ENCODE peak calls at places on chromosomes 7 and 10, in four cellular contexts. O, D, K and S are unnamed samples.

GRCh38 chr10:116472874-116473273 is 45.2 kb downstream of the PNLIPRP3 start:
- DNase-seq in O (no peak), D (no peak), K (no peak), S (no peak)

GRCh38 chr10:17512341-17513001 is 58.1 kb upstream of the ST8SIA6 start:
- DNase-seq in O (no peak), D (peak; percentile 82), K (no peak), S (no peak)

GRCh38 chr7:129066290-129067131 is 11.6 kb upstream of the TNPO3 start:
- DNase-seq in O (peak; percentile 38), D (peak; percentile 47), K (no peak), S (no peak)

GRCh38 chr7:85030893-85031292 is 156.0 kb downstream of the SEMA3D start:
- DNase-seq in O (no peak), D (peak; percentile 31), K (no peak), S (no peak)

GRCh38 chr7:108000875-108001758 is 1.8 kb downstream of the LAMB1 start:
- DNase-seq in O (peak; percentile 79), D (no peak), K (peak; percentile 13), S (peak; percentile 83)

GRCh38 chr10:61135276-61135721 is 191.3 kb upstream of the RHOBTB1 start:
- DNase-seq in O (peak; percentile 12), D (no peak), K (no peak), S (no peak)

GRCh38 chr7:12119638-12120303 is 91.3 kb upstream of the TMEM106B start:
- DNase-seq in O (peak; percentile 12), D (no peak), K (no peak), S (no peak)

GRCh38 chr7:95396136-95397032 is at the start of gene PON3:
- DNase-seq in O (peak; percentile 66), D (no peak), K (no peak), S (peak; percentile 63)

GRCh38 chr10:57992321-57993077 is 275.2 kb downstream of the IPMK start:
- DNase-seq in O (peak; percentile 11), D (no peak), K (no peak), S (no peak)

GRCh38 chr10:66307826-66308225 is 618.0 kb upstream of the LRRTM3 start:
- DNase-seq in O (no peak), D (no peak), K (no peak), S (no peak)

GRCh38 chr10:114616516-114616915 is 41.6 kb downstream of the ABLIM1 start:
- DNase-seq in O (no peak), D (no peak), K (no peak), S (no peak)

GRCh38 chr7:108132551-108133265 is 2.5 kb upstream of the LAMB4 start:
- DNase-seq in O (no peak), D (no peak), K (no peak), S (no peak)

GRCh38 chr10:89702121-89702480 is 711 bp downstream of the KIF20B start:
- DNase-seq in O (no peak), D (no peak), K (no peak), S (no peak)

GRCh38 chr10:129531195-129531968 is 64.3 kb downstream of the MGMT start:
- DNase-seq in O (no peak), D (no peak), K (no peak), S (no peak)

GRCh38 chr10:133276435-133277201 is at the start of gene ADAM8:
- DNase-seq in O (peak; percentile 87), D (no peak), K (peak; percentile 60), S (peak; percentile 41)

GRCh38 chr10:67017218-67017617 is 91.4 kb downstream of the LRRTM3 start:
- DNase-seq in O (no peak), D (no peak), K (no peak), S (no peak)

GRCh38 chr7:100053201-100053600 is 3.6 kb downstream of the ZSCAN21 start:
- DNase-seq in O (no peak), D (peak; percentile 39), K (no peak), S (peak; percentile 6)

GRCh38 chr10:124708922-124709520 is 35.2 kb downstream of the FAM53B start:
- DNase-seq in O (no peak), D (no peak), K (no peak), S (no peak)

GRCh38 chr7:134016223-134016941 is 110.8 kb upstream of the LRGUK start:
- DNase-seq in O (peak; percentile 53), D (no peak), K (peak; percentile 14), S (peak; percentile 54)

GRCh38 chr10:110529596-110530011 is 31.9 kb downstream of the DUSP5 start:
- DNase-seq in O (peak; percentile 48), D (no peak), K (no peak), S (no peak)

GRCh38 chr10:80323298-80323697 is 33.3 kb downstream of the DYDC1 start:
- DNase-seq in O (no peak), D (no peak), K (no peak), S (no peak)

GRCh38 chr10:22135591-22135990 is 82.2 kb downstream of the EBLN1 start:
- DNase-seq in O (no peak), D (no peak), K (no peak), S (no peak)

GRCh38 chr7:129083525-129083924 is 28.6 kb upstream of the TNPO3 start:
- DNase-seq in O (no peak), D (no peak), K (no peak), S (no peak)

GRCh38 chr10:102658802-102659201 is 14.5 kb downstream of the TRIM8 start:
- DNase-seq in O (no peak), D (no peak), K (no peak), S (no peak)

GRCh38 chr7:64625114-64626082 is 40.5 kb upstream of the ZNF107 start:
- DNase-seq in O (no peak), D (no peak), K (no peak), S (no peak)

GRCh38 chr10:116168329-116168728 is 104.7 kb downstream of the GFRA1 start:
- DNase-seq in O (no peak), D (no peak), K (no peak), S (no peak)

GRCh38 chr10:3169271-3169670 is 3.3 kb downstream of the PITRM1 start:
- DNase-seq in O (no peak), D (no peak), K (no peak), S (no peak)

GRCh38 chr7:150966002-150966401 is 12.1 kb downstream of the KCNH2 start:
- DNase-seq in O (peak; percentile 60), D (no peak), K (no peak), S (peak; percentile 57)

GRCh38 chr7:24601600-24601999 is 28.3 kb downstream of the PALS2 start:
- DNase-seq in O (no peak), D (no peak), K (no peak), S (no peak)

GRCh38 chr10:52170776-52171175 is 143.3 kb upstream of the DKK1 start:
- DNase-seq in O (no peak), D (no peak), K (no peak), S (no peak)

GRCh38 chr7:16129431-16130126 is 291.8 kb downstream of the CRPPA start:
- DNase-seq in O (no peak), D (peak; percentile 80), K (no peak), S (no peak)

GRCh38 chr7:35697414-35698175 is 2.7 kb upstream of the HERPUD2 start:
- DNase-seq in O (no peak), D (no peak), K (no peak), S (no peak)

GRCh38 chr7:1142051-1142635 is 17.9 kb downstream of the ZFAND2A start:
- DNase-seq in O (no peak), D (no peak), K (no peak), S (no peak)

GRCh38 chr7:117715784-117716445 is 157.3 kb downstream of the CTTNBP2 start:
- DNase-seq in O (peak; percentile 31), D (peak; percentile 29), K (peak; percentile 16), S (peak; percentile 57)

GRCh38 chr7:32070051-32070405 is 179 bp downstream of the PDE1C start:
- DNase-seq in O (no peak), D (no peak), K (no peak), S (no peak)

DNA sequence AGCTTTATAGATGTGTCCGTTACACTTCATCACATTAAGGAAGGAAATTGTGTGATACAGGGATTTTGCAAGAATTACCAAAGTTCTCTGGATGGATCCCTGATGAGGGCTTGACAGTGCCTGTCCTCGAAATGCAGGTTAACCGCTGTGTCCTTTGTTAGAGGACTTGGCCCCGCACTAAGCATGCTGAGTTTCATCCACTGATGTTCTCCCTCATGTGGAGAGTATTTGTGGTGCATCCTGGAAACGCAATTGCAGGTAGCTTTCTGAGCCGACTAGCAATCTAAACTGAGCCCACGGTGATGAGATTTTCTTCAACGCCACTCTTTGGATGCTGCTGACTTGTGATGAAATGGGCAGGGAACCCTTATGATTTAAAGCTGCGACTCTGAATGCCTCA is 71.9 kb upstream of the STK17A start:
- DNase-seq in O (peak; percentile 36), D (no peak), K (no peak), S (peak; percentile 8)
- TF ChIP-seq CTCF in O (no peak), D (no peak), K (peak; percentile 33), S (peak; percentile 34)

DNA sequence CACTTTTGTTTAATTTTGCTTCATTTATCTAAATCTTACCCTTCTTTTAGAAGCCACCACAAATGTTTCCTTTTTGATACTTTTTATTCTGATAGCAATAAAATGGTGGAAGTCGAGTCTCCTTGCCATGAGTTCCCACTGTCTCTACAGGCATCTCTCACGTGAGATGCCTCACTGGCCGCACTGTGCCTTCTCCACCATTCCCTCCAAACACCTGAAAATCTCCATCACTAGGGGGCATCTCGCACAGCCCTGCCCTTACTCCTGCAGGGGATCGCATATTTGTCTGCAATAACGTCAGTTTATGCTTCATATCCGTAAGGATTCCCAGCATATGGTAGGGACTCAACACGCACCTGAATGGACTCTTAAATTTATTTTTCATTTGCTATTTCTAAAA is 56.3 kb upstream of the NCAPG2 start:
- DNase-seq in O (no peak), D (no peak), K (no peak), S (no peak)
- TF ChIP-seq CTCF in O (no peak), D (no peak), K (peak; percentile 26), S (no peak)

GRCh38 chr7:27922907-27923306 is 182.9 kb downstream of the TAX1BP1 start:
- DNase-seq in O (no peak), D (no peak), K (no peak), S (no peak)

GRCh38 chr7:27918503-27918902 is 178.5 kb downstream of the TAX1BP1 start:
- DNase-seq in O (no peak), D (no peak), K (no peak), S (no peak)

GRCh38 chr7:27920281-27920946 is 180.5 kb downstream of the TAX1BP1 start:
- DNase-seq in O (no peak), D (no peak), K (no peak), S (no peak)

GRCh38 chr7:27923308-27923980 is 183.5 kb downstream of the TAX1BP1 start:
- DNase-seq in O (no peak), D (no peak), K (no peak), S (no peak)

DNA sequence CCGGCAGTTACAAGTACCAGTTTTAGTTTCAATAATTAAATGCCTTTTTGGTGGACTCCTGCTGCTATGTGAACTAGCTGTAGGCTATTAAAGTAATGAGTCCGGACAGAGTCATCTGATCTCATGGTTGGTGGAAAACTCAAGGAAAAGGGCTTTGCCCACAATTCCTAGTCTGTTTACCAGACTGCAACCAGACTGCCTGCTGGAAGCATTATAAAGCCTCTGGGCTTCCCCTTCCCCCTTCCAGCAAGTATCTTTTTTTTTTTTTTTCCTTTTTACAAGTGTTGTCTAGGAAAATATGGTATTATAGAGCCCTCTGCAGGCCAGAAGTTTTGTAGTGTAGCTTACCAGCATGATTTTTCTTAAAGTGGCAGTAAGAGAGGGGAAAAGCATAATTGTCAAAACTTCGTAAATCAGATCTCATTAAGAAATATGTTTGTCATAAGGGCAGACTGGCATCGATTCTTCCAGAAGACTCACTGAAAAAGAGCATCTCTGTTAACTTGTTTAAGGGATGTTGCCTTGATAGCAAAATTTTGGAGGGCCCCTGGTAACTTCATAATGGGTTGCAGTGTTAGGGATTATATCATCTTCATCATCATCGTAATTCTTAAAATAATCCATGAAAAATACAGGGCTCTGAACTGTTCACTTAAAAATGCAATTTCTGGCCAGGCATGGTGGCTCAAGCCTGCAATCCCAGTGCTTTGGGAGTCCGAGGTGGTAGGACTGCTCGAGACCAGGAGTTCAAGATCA is 181.3 kb downstream of the TAX1BP1 start:
- DNase-seq in O (no peak), D (peak; percentile 79), K (no peak), S (peak; percentile 56)
- TF ChIP-seq CTCF in O (no peak), D (peak; percentile 39), K (peak; percentile 76), S (peak; percentile 38)

GRCh38 chr7:69402696-69403095 is 195.6 kb upstream of the AUTS2 start:
- DNase-seq in O (no peak), D (no peak), K (no peak), S (no peak)
- TF ChIP-seq CTCF in O (no peak), D (no peak), K (no peak), S (no peak)